ENCODE peak calls at places on chromosomes 6 and 20, in nine cellular contexts. One of them, this sample, is unnamed.
A peak's percentile ranks its signal among the peaks of the same experiment; 100 is the strongest.

GRCh38 chr20:14193443-14193842 is 144.0 kb downstream of the FLRT3 start:
- DNase-seq in psoas muscle: no peak
- DNase-seq in foreskin keratinocyte: no peak
- DNase-seq in fibroblast of lung: no peak
- DNase-seq in esophagus muscularis mucosa: no peak
- DNase-seq in colonic mucosa: no peak
- DNase-seq in left lung: no peak
- DNase-seq in A673: no peak
- DNase-seq in lower lobe of right lung: no peak
- DNase-seq in this sample: no peak

GRCh38 chr6:142569676-142570075 is 267.9 kb downstream of the ADGRG6 start:
- DNase-seq in psoas muscle: no peak
- DNase-seq in foreskin keratinocyte: peak; percentile 64
- DNase-seq in fibroblast of lung: peak; percentile 58
- DNase-seq in esophagus muscularis mucosa: no peak
- DNase-seq in colonic mucosa: no peak
- DNase-seq in left lung: no peak
- DNase-seq in A673: no peak
- DNase-seq in lower lobe of right lung: no peak
- DNase-seq in this sample: no peak

GRCh38 chr6:136613477-136613876 is 63.3 kb upstream of the MAP7 start:
- DNase-seq in psoas muscle: no peak
- DNase-seq in foreskin keratinocyte: no peak
- DNase-seq in fibroblast of lung: peak; percentile 56
- DNase-seq in esophagus muscularis mucosa: no peak
- DNase-seq in colonic mucosa: no peak
- DNase-seq in left lung: no peak
- DNase-seq in A673: peak; percentile 91
- DNase-seq in lower lobe of right lung: no peak
- DNase-seq in this sample: no peak

GRCh38 chr20:9411833-9412232 is 102.6 kb upstream of the LAMP5 start:
- DNase-seq in psoas muscle: no peak
- DNase-seq in foreskin keratinocyte: no peak
- DNase-seq in fibroblast of lung: no peak
- DNase-seq in esophagus muscularis mucosa: no peak
- DNase-seq in colonic mucosa: no peak
- DNase-seq in left lung: no peak
- DNase-seq in A673: no peak
- DNase-seq in lower lobe of right lung: no peak
- DNase-seq in this sample: no peak

GRCh38 chr6:31822038-31822821 is 5.3 kb upstream of the HSPA1B start:
- DNase-seq in psoas muscle: peak; percentile 94
- DNase-seq in foreskin keratinocyte: peak; percentile 69
- DNase-seq in fibroblast of lung: peak; percentile 76
- DNase-seq in esophagus muscularis mucosa: peak; percentile 98
- DNase-seq in colonic mucosa: peak; percentile 93
- DNase-seq in left lung: peak; percentile 91
- DNase-seq in A673: peak; percentile 72
- DNase-seq in lower lobe of right lung: peak; percentile 86
- DNase-seq in this sample: peak; percentile 53

GRCh38 chr6:137872071-137872470 is 5.0 kb downstream of the TNFAIP3 start:
- DNase-seq in psoas muscle: no peak
- DNase-seq in foreskin keratinocyte: peak; percentile 51
- DNase-seq in fibroblast of lung: peak; percentile 57
- DNase-seq in esophagus muscularis mucosa: no peak
- DNase-seq in colonic mucosa: no peak
- DNase-seq in left lung: no peak
- DNase-seq in A673: no peak
- DNase-seq in lower lobe of right lung: no peak
- DNase-seq in this sample: no peak

GRCh38 chr6:13586936-13587542 is 12.6 kb downstream of the SIRT5 start:
- DNase-seq in psoas muscle: no peak
- DNase-seq in foreskin keratinocyte: no peak
- DNase-seq in fibroblast of lung: peak; percentile 59
- DNase-seq in esophagus muscularis mucosa: peak; percentile 74
- DNase-seq in colonic mucosa: no peak
- DNase-seq in left lung: no peak
- DNase-seq in A673: no peak
- DNase-seq in lower lobe of right lung: no peak
- DNase-seq in this sample: no peak

GRCh38 chr6:170279426-170279825 is 11.5 kb downstream of the DLL1 start:
- DNase-seq in psoas muscle: no peak
- DNase-seq in foreskin keratinocyte: no peak
- DNase-seq in fibroblast of lung: no peak
- DNase-seq in esophagus muscularis mucosa: no peak
- DNase-seq in colonic mucosa: no peak
- DNase-seq in left lung: no peak
- DNase-seq in A673: no peak
- DNase-seq in lower lobe of right lung: no peak
- DNase-seq in this sample: no peak

GRCh38 chr6:138109042-138109997 is 2.1 kb upstream of the PERP start:
- DNase-seq in psoas muscle: peak; percentile 57
- DNase-seq in foreskin keratinocyte: peak; percentile 83
- DNase-seq in fibroblast of lung: peak; percentile 50
- DNase-seq in esophagus muscularis mucosa: no peak
- DNase-seq in colonic mucosa: peak; percentile 86
- DNase-seq in left lung: peak; percentile 44
- DNase-seq in A673: peak; percentile 67
- DNase-seq in lower lobe of right lung: peak; percentile 55
- DNase-seq in this sample: peak; percentile 83

GRCh38 chr6:27250955-27251671 is 3.6 kb downstream of the PRSS16 start:
- DNase-seq in psoas muscle: no peak
- DNase-seq in foreskin keratinocyte: peak; percentile 85
- DNase-seq in fibroblast of lung: peak; percentile 55
- DNase-seq in esophagus muscularis mucosa: no peak
- DNase-seq in colonic mucosa: peak; percentile 96
- DNase-seq in left lung: peak; percentile 91
- DNase-seq in A673: peak; percentile 91
- DNase-seq in lower lobe of right lung: peak; percentile 95
- DNase-seq in this sample: peak; percentile 52

GRCh38 chr20:20761302-20761701 is 48.9 kb upstream of the RALGAPA2 start:
- DNase-seq in psoas muscle: no peak
- DNase-seq in foreskin keratinocyte: no peak
- DNase-seq in fibroblast of lung: no peak
- DNase-seq in esophagus muscularis mucosa: no peak
- DNase-seq in colonic mucosa: no peak
- DNase-seq in left lung: no peak
- DNase-seq in A673: no peak
- DNase-seq in lower lobe of right lung: no peak
- DNase-seq in this sample: no peak

GRCh38 chr6:89734526-89734925 is 85.1 kb downstream of the MDN1 start:
- DNase-seq in psoas muscle: no peak
- DNase-seq in foreskin keratinocyte: no peak
- DNase-seq in fibroblast of lung: peak; percentile 31
- DNase-seq in esophagus muscularis mucosa: no peak
- DNase-seq in colonic mucosa: no peak
- DNase-seq in left lung: no peak
- DNase-seq in A673: no peak
- DNase-seq in lower lobe of right lung: no peak
- DNase-seq in this sample: peak; percentile 9

GRCh38 chr20:43397147-43397546 is 60.5 kb upstream of the SRSF6 start:
- DNase-seq in psoas muscle: no peak
- DNase-seq in foreskin keratinocyte: no peak
- DNase-seq in fibroblast of lung: no peak
- DNase-seq in esophagus muscularis mucosa: peak; percentile 7
- DNase-seq in colonic mucosa: no peak
- DNase-seq in left lung: no peak
- DNase-seq in A673: no peak
- DNase-seq in lower lobe of right lung: no peak
- DNase-seq in this sample: no peak

GRCh38 chr6:169426611-169427010 is 173.0 kb upstream of the THBS2 start:
- DNase-seq in psoas muscle: no peak
- DNase-seq in foreskin keratinocyte: no peak
- DNase-seq in fibroblast of lung: no peak
- DNase-seq in esophagus muscularis mucosa: no peak
- DNase-seq in colonic mucosa: no peak
- DNase-seq in left lung: no peak
- DNase-seq in A673: no peak
- DNase-seq in lower lobe of right lung: no peak
- DNase-seq in this sample: no peak

DNA sequence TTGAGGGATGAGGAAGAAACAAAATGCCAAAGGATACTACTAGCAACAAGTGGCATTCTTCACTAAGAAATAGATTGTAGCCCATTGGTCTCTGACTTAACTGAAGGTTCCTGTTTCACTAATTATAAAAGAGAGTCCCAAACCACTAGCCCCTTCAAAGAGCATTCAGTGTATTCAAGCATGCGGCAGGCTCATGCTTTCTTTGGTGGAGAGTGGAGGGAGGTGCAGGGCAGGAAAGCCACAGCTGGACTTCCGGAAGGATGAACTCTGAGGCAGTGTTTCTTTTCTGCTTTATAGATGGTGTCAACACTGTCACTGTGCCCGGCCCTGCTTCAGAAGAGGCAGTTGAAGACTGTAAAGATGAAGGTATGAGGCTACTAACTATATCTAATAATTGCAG is 636.1 kb downstream of the KIF16B start:
- DNase-seq in psoas muscle: no peak
- DNase-seq in foreskin keratinocyte: no peak
- DNase-seq in fibroblast of lung: no peak
- DNase-seq in esophagus muscularis mucosa: peak; percentile 10
- DNase-seq in colonic mucosa: no peak
- DNase-seq in left lung: no peak
- DNase-seq in A673: no peak
- DNase-seq in lower lobe of right lung: no peak
- DNase-seq in this sample: no peak
- H3K27ac ChIP-seq in psoas muscle: no peak overlapping the region
- H3K27ac ChIP-seq in foreskin keratinocyte: no peak overlapping the region
- H3K27ac ChIP-seq in fibroblast of lung: no peak overlapping the region
- H3K27ac ChIP-seq in esophagus muscularis mucosa: no peak overlapping the region
- H3K27ac ChIP-seq in colonic mucosa: no peak overlapping the region
- H3K27ac ChIP-seq in left lung: no peak overlapping the region
- H3K27ac ChIP-seq in A673: no peak overlapping the region
- H3K27ac ChIP-seq in lower lobe of right lung: no peak overlapping the region
- H3K27ac ChIP-seq in this sample: no peak overlapping the region

GRCh38 chr20:19662638-19662995 is 95.4 kb upstream of the RIN2 start:
- DNase-seq in psoas muscle: no peak
- DNase-seq in foreskin keratinocyte: no peak
- DNase-seq in fibroblast of lung: no peak
- DNase-seq in esophagus muscularis mucosa: no peak
- DNase-seq in colonic mucosa: no peak
- DNase-seq in left lung: no peak
- DNase-seq in A673: no peak
- DNase-seq in lower lobe of right lung: no peak
- DNase-seq in this sample: no peak
- TF ChIP-seq CTCF in psoas muscle: no peak
- TF ChIP-seq CTCF in foreskin keratinocyte: no peak
- TF ChIP-seq CTCF in fibroblast of lung: no peak
- TF ChIP-seq CTCF in esophagus muscularis mucosa: no peak
- TF ChIP-seq CTCF in colonic mucosa: no peak
- TF ChIP-seq CTCF in left lung: peak; percentile 22
- TF ChIP-seq CTCF in A673: no peak
- TF ChIP-seq CTCF in lower lobe of right lung: peak; percentile 2
- TF ChIP-seq CTCF in this sample: no peak

DNA sequence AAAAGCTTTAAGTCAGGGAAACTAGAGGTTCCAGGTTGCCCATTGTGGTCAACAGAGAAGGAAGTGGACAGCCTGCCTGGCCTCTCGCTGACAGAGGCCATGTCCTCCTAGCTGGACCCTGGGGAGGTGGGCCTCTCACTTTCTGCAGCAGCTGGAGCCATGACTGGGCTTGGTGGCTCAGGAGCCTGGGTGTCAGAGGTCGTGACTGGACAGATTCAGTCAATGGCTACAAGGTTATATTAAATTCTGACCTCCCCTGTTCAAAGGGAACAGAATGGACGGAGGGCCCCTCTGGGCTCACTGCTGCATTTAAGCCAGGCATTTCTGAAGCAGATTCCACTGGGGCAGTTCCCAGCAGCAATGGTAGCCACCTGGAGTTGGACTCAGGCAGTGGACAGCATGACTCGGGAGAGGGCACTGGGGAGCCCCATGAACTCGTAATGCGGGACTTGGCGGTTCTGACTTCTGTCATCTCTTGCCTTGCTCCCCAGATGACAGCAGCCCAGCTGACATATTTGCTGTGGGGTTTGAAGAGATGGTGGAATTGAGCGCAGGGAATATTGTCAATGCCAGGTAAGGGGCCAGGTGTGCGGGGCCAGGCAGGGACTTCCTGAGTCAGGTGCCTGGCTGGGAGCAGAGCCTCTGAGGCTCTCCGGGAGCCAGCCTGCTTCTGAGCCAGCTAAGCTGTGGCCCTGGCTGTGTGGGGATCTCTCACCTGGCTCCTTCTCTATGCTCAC is 86.7 kb downstream of the SYNJ2 start:
- DNase-seq in psoas muscle: no peak
- DNase-seq in foreskin keratinocyte: no peak
- DNase-seq in fibroblast of lung: no peak
- DNase-seq in esophagus muscularis mucosa: no peak
- DNase-seq in colonic mucosa: no peak
- DNase-seq in left lung: no peak
- DNase-seq in A673: no peak
- DNase-seq in lower lobe of right lung: no peak
- DNase-seq in this sample: no peak
- H3K27ac ChIP-seq in psoas muscle: no peak overlapping the region
- H3K27ac ChIP-seq in foreskin keratinocyte: no peak overlapping the region
- H3K27ac ChIP-seq in fibroblast of lung: peak overlapping the region; percentile 67
- H3K27ac ChIP-seq in esophagus muscularis mucosa: peak overlapping the region; percentile 65
- H3K27ac ChIP-seq in colonic mucosa: peak overlapping the region; percentile 79
- H3K27ac ChIP-seq in left lung: no peak overlapping the region
- H3K27ac ChIP-seq in A673: no peak overlapping the region
- H3K27ac ChIP-seq in lower lobe of right lung: no peak overlapping the region
- H3K27ac ChIP-seq in this sample: peak overlapping the region; percentile 95

GRCh38 chr6:65259982-65260381 is 447.0 kb downstream of the EYS start:
- DNase-seq in psoas muscle: no peak
- DNase-seq in foreskin keratinocyte: no peak
- DNase-seq in fibroblast of lung: no peak
- DNase-seq in esophagus muscularis mucosa: no peak
- DNase-seq in colonic mucosa: no peak
- DNase-seq in left lung: no peak
- DNase-seq in A673: no peak
- DNase-seq in lower lobe of right lung: no peak
- DNase-seq in this sample: no peak

GRCh38 chr6:65259080-65259479 is 447.9 kb downstream of the EYS start:
- DNase-seq in psoas muscle: no peak
- DNase-seq in foreskin keratinocyte: peak; percentile 34
- DNase-seq in fibroblast of lung: peak; percentile 20
- DNase-seq in esophagus muscularis mucosa: no peak
- DNase-seq in colonic mucosa: no peak
- DNase-seq in left lung: no peak
- DNase-seq in A673: peak; percentile 4
- DNase-seq in lower lobe of right lung: no peak
- DNase-seq in this sample: no peak
- TF ChIP-seq CTCF in psoas muscle: no peak
- TF ChIP-seq CTCF in foreskin keratinocyte: peak; percentile 43
- TF ChIP-seq CTCF in fibroblast of lung: peak; percentile 57
- TF ChIP-seq CTCF in esophagus muscularis mucosa: no peak
- TF ChIP-seq CTCF in colonic mucosa: no peak
- TF ChIP-seq CTCF in left lung: no peak
- TF ChIP-seq CTCF in A673: peak; percentile 13
- TF ChIP-seq CTCF in lower lobe of right lung: no peak
- TF ChIP-seq CTCF in this sample: peak; percentile 48

GRCh38 chr6:19845271-19846046 is 8.3 kb downstream of the ID4 start:
- DNase-seq in psoas muscle: no peak
- DNase-seq in foreskin keratinocyte: no peak
- DNase-seq in fibroblast of lung: peak; percentile 56
- DNase-seq in esophagus muscularis mucosa: no peak
- DNase-seq in colonic mucosa: no peak
- DNase-seq in left lung: no peak
- DNase-seq in A673: no peak
- DNase-seq in lower lobe of right lung: no peak
- DNase-seq in this sample: no peak
- H3K27ac ChIP-seq in psoas muscle: no peak overlapping the region
- H3K27ac ChIP-seq in foreskin keratinocyte: no peak overlapping the region
- H3K27ac ChIP-seq in fibroblast of lung: no peak overlapping the region
- H3K27ac ChIP-seq in esophagus muscularis mucosa: no peak overlapping the region
- H3K27ac ChIP-seq in colonic mucosa: no peak overlapping the region
- H3K27ac ChIP-seq in left lung: no peak overlapping the region
- H3K27ac ChIP-seq in A673: no peak overlapping the region
- H3K27ac ChIP-seq in lower lobe of right lung: no peak overlapping the region
- H3K27ac ChIP-seq in this sample: no peak overlapping the region